ENCODE peak calls at places on chromosome 7, in four cellular contexts. G, X, F and T are unnamed samples.

GRCh38 chr7:137983308-137984008 is 18.4 kb downstream of the CREB3L2 start:
- DNase-seq in G (peak; percentile 41), X (no peak), F (no peak), T (peak; percentile 42)

GRCh38 chr7:139937685-139938084 is 108.6 kb downstream of the TBXAS1 start:
- DNase-seq in G (no peak), X (no peak), F (no peak), T (no peak)

GRCh38 chr7:151439855-151440798 is at the start of gene CRYGN:
- DNase-seq in G (no peak), X (no peak), F (no peak), T (no peak)

GRCh38 chr7:2109936-2110585 is 122.7 kb downstream of the MAD1L1 start:
- DNase-seq in G (peak; percentile 54), X (peak; percentile 61), F (no peak), T (no peak)

GRCh38 chr7:12031638-12032037 is 179.5 kb upstream of the TMEM106B start:
- DNase-seq in G (no peak), X (peak; percentile 0), F (no peak), T (no peak)

GRCh38 chr7:67346126-67346525 is 349.5 kb downstream of the TYW1 start:
- DNase-seq in G (no peak), X (no peak), F (no peak), T (no peak)

GRCh38 chr7:92991190-92991589 is 126.6 kb downstream of the SAMD9 start:
- DNase-seq in G (no peak), X (no peak), F (no peak), T (no peak)

GRCh38 chr7:82839555-82839954 is 323.1 kb downstream of the PCLO start:
- DNase-seq in G (no peak), X (no peak), F (no peak), T (no peak)

GRCh38 chr7:2967238-2967637 is 76.4 kb downstream of the CARD11 start:
- DNase-seq in G (no peak), X (no peak), F (no peak), T (no peak)

GRCh38 chr7:98217623-98218582 is 6.7 kb downstream of the BHLHA15 start:
- DNase-seq in G (no peak), X (no peak), F (no peak), T (no peak)

GRCh38 chr7:1945558-1945957 is 275.5 kb downstream of the ELFN1 start:
- DNase-seq in G (peak; percentile 4), X (no peak), F (no peak), T (no peak)

DNA sequence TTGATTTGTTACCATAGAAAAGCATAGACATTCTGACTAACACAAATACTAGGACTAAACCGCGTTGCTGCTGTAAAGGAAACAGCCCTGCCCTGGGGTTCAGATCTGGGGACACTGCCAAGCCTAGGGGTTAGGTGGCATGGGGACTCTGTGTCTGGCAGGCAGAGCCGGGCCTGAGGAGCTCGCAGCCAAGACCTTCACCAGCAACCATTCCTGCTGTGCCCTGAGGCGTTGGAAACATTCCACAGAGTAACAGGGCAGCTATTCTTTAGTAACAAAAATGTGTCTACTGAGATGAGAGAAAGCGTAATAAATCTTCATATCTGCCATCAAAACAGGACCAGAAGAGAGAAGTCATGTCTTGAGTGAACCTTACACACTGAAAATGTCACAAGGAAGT is 280.6 kb downstream of the POM121L12 start:
- DNase-seq in G (no peak), X (no peak), F (no peak), T (no peak)
- H3K9me3 ChIP-seq in G (no peaks in the 10 kb centered on the region), X (peaks cover 10% of the 10 kb centered on the region), F (no peaks in the 10 kb centered on the region), T (no peaks in the 10 kb centered on the region)

GRCh38 chr7:74495112-74495880 is 41.6 kb downstream of the GTF2IRD1 start:
- DNase-seq in G (no peak), X (no peak), F (no peak), T (no peak)
- TF ChIP-seq CTCF in G (no peak), X (no peak), F (no peak), T (no peak)

GRCh38 chr7:75868153-75868552 is 10.7 kb upstream of the RHBDD2 start:
- DNase-seq in G (no peak), X (no peak), F (no peak), T (no peak)
- H3K9me3 ChIP-seq in G (no peaks in the 10 kb centered on the region), X (no peaks in the 10 kb centered on the region), F (no peaks in the 10 kb centered on the region), T (no peaks in the 10 kb centered on the region)

GRCh38 chr7:20647908-20648776 is 32.7 kb downstream of the ABCB5 start:
- DNase-seq in G (no peak), X (no peak), F (no peak), T (no peak)
- TF ChIP-seq CTCF in G (no peak), X (peak; percentile 12), F (no peak), T (no peak)

GRCh38 chr7:69052447-69052846 is 545.8 kb upstream of the AUTS2 start:
- DNase-seq in G (no peak), X (no peak), F (no peak), T (no peak)

GRCh38 chr7:69047166-69047760 is 551.0 kb upstream of the AUTS2 start:
- DNase-seq in G (no peak), X (no peak), F (no peak), T (no peak)

DNA sequence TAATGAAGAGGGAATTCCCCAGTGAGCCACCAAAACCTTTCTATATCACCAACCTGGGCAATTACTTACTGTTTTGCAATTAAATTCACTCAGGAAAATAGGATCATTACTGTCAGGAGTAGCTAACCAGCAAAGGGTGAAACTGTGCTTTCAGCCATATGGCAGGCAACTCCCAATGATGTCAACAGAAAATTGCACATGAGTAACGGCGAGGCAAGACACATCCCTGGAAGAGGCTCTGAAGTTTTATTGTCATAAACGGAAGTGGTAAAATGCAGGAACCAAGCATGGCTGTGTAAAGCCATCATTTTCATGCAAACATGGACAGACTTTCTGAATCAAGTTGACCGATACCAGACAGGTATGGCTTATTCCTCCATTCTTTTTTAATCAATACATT is 548.9 kb upstream of the AUTS2 start:
- DNase-seq in G (no peak), X (no peak), F (no peak), T (no peak)
- H3K9me3 ChIP-seq in G (no peaks in the 10 kb centered on the region), X (peaks cover 26% of the 10 kb centered on the region), F (peaks cover 5% of the 10 kb centered on the region), T (peaks cover 3% of the 10 kb centered on the region)

DNA sequence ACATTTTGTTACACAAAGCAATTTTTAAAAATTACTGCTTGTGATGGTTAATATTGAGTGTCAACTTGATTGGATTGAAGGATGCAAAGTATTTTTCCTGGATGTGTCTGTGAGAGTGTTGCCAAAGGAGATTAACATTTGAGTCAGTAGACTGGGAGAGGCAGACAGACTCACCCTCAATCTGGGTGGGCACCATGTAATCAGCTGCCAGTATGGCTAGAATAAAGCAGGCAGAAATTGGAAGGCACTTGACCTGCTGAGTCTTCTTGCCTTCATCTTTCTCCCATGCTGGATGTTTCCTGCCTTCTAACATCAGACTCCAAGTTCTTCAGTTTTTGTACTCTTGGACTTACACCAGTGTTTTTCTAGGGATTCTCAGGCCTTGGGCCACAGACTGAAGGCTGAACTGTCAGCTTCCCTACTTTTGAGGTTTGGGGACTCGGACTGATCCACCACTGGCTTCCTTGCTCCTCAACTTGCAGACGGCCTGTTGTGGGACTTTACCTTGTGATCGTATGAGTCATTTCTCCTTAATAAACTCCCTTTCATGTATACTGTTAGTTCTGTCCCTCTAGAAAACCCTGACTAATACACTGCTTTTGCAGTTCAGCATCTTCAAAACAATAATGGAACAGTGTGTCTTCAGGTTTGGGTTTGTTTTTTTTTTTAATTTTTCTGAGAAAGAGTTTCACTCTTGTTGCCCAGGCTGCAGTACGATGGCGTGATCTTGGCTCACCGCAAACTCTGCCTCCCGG is 244.1 kb upstream of the SEMA3C start:
- DNase-seq in G (no peak), X (no peak), F (no peak), T (no peak)
- TF ChIP-seq CTCF in G (no peak), X (no peak), F (no peak), T (no peak)

GRCh38 chr7:133805426-133805825 is 321.7 kb upstream of the LRGUK start:
- DNase-seq in G (no peak), X (no peak), F (no peak), T (no peak)

GRCh38 chr7:133807610-133808543 is 319.3 kb upstream of the LRGUK start:
- DNase-seq in G (no peak), X (no peak), F (no peak), T (no peak)

DNA sequence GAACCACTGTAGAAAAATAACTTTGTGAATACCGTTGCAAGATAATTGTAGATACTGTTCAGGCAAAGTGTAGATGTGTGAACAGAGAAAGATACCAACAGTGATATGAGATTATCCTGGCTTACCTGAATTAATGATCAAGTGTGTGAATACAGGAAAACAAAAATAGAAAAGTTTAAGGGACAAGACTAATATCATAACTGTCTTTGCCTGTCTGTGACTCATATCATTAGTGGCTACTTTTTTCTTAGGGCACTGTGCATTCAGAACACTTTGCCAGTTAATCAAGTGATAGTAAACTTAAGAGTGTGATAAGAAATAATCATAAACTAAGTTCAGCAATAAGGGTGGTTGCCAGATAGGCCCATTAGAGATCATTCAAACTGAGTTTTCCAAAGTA is 323.0 kb upstream of the LRGUK start:
- DNase-seq in G (no peak), X (no peak), F (no peak), T (no peak)
- H3K9me3 ChIP-seq in G (no peaks in the 10 kb centered on the region), X (no peaks in the 10 kb centered on the region), F (no peaks in the 10 kb centered on the region), T (no peaks in the 10 kb centered on the region)